ENCODE peak calls at places on chromosome 10, in eight cellular contexts. Y, S, H, A, F, B, C and P are unnamed samples.

GRCh38 chr10:47021850-47022249 is 110.6 kb downstream of the PTPN20 start:
- DNase-seq in F (no peak), A (no peak), S (no peak), C (no peak), Y (no peak), B (no peak), H (no peak), P (no peak)

GRCh38 chr10:51462076-51462779 is 237.2 kb downstream of the CSTF2T start:
- DNase-seq in C (peak), B (no peak), Y (no peak), S (no peak), F (no peak), A (no peak), H (peak), P (peak)

GRCh38 chr10:117419921-117420320 is 44.7 kb upstream of the PDZD8 start:
- DNase-seq in F (no peak), Y (no peak), A (no peak), B (no peak), C (peak), H (peak), S (no peak), P (peak)

GRCh38 chr10:69614130-69614529 is 15.9 kb upstream of the FAM241B start:
- DNase-seq in H (no peak), C (no peak), F (no peak), S (no peak), Y (no peak), A (no peak), B (no peak), P (no peak)

GRCh38 chr10:128398103-128398502 is 271.9 kb upstream of the MKI67 start:
- DNase-seq in Y (no peak), F (no peak), S (no peak), H (no peak), A (no peak), B (no peak), C (no peak), P (no peak)

GRCh38 chr10:29465384-29465783 is 169.4 kb downstream of the SVIL start:
- DNase-seq in C (no peak), H (no peak), A (no peak), Y (no peak), B (no peak), F (no peak), S (no peak), P (no peak)

GRCh38 chr10:11533328-11533781 is 78.1 kb downstream of the USP6NL start:
- DNase-seq in H (no peak), B (no peak), A (no peak), C (peak), S (no peak), Y (no peak), F (peak), P (peak)

GRCh38 chr10:132992433-132993215 is 50.3 kb upstream of the CFAP46 start:
- DNase-seq in C (no peak), A (no peak), H (no peak), B (no peak), S (no peak), F (no peak), Y (no peak), P (no peak)

GRCh38 chr10:77716943-77717735 is 79.5 kb upstream of the KCNMA1 start:
- DNase-seq in S (no peak), Y (no peak), H (no peak), F (no peak), A (no peak), B (no peak), C (peak), P (no peak)

GRCh38 chr10:81957976-81958375 is 83.0 kb downstream of the NRG3 start:
- DNase-seq in Y (no peak), B (no peak), C (no peak), F (no peak), H (no peak), A (no peak), S (no peak), P (no peak)

GRCh38 chr10:99374972-99375371 is 45.8 kb downstream of the CNNM1 start:
- DNase-seq in Y (no peak), H (no peak), F (no peak), S (no peak), B (no peak), C (no peak), A (no peak), P (no peak)

GRCh38 chr10:86218160-86218559 is 148.4 kb downstream of the GRID1 start:
- DNase-seq in F (no peak), H (no peak), A (no peak), C (no peak), S (no peak), B (no peak), Y (no peak), P (no peak)

GRCh38 chr10:26468691-26469090 is 30.6 kb downstream of the APBB1IP start:
- DNase-seq in B (no peak), S (no peak), H (no peak), F (no peak), C (no peak), Y (no peak), A (no peak), P (no peak)

GRCh38 chr10:19097151-19097550 is 48.5 kb downstream of the MALRD1 start:
- DNase-seq in F (no peak), Y (no peak), H (no peak), B (no peak), S (no peak), A (no peak), C (no peak), P (no peak)

DNA sequence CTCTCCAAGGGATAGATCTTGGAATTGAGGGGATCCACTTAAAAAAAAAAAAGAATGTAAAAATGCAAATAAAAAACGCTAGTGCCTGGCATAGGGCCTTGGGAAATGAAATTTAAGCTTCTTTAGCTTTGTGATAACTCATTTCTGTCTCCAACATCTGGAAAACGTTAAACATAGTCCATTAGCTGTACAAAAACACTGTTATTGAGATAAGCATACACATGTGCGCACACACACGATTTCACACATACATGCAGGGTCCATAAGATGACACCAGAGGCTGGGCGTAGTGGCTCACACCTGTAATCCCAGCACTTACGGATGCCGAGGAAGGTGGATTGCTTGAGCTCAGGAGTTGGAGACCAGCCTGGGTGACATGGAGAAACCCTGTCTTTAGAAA is 13.7 kb upstream of the CUL2 start:
- DNase-seq in S (no peak), C (peak), F (no peak), A (no peak), Y (no peak), B (no peak), H (no peak), P (no peak)
- H3K4me3 ChIP-seq in S (no peak), C (no peak), F (no peak), A (no peak), Y (no peak), B (no peak), H (no peak), P (no peak)

GRCh38 chr10:48762104-48763042 is 77.7 kb downstream of the WDFY4 start:
- DNase-seq in F (no peak), B (no peak), H (no peak), C (peak), S (no peak), Y (no peak), A (no peak), P (no peak)

GRCh38 chr10:48764486-48764885 is 79.8 kb downstream of the WDFY4 start:
- DNase-seq in A (no peak), C (no peak), S (no peak), H (no peak), B (no peak), F (no peak), Y (no peak), P (no peak)

GRCh38 chr10:48763403-48763802 is 78.7 kb downstream of the WDFY4 start:
- DNase-seq in Y (no peak), C (no peak), F (no peak), S (no peak), H (no peak), A (no peak), B (no peak), P (no peak)

GRCh38 chr10:48765527-48765926 is 80.9 kb downstream of the WDFY4 start:
- DNase-seq in S (no peak), H (no peak), C (no peak), A (no peak), F (no peak), Y (no peak), B (no peak), P (no peak)

GRCh38 chr10:48765039-48765438 is 80.4 kb downstream of the WDFY4 start:
- DNase-seq in B (no peak), S (no peak), H (no peak), Y (no peak), F (no peak), C (no peak), A (no peak), P (no peak)
- TF ChIP-seq CTCF in B (no peak), S (no peak), H (no peak), Y (no peak), F (no peak), C (no peak), A (no peak), P (no peak)

DNA sequence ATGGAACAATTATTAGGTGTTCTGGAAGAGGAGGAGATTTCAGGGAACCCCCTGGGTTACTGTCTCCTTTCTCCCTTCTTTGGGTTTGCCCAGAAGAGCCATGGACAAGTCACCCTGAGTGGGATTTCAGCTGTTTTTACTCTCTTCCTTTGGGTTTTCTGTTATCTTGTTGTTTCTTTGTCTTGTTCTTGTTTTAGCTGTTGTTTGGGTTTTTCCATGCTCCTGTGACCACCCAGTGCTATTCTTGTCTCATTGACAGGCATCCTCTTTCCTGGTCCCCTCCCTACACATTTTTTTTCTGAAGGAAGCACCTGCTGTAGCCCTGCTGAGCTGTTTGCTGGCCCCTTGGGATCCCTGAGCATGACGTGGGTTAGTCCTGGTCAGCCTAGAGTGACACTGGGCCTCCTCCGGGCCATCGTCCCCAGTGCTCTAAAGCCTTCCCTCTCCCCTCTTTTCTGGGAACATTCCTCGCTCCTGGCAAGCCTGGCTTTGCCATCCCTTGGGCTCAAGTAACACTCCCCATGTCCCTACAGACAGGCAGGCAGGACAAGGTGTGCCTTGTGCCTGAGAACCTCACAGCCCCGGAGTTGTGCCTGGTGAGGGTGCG is 3.5 kb downstream of the SH2D4B start:
- DNase-seq in A (no peak), F (no peak), C (no peak), H (no peak), B (no peak), Y (no peak), S (peak), P (no peak)
- H3K4me3 ChIP-seq in A (peak), F (no peak), C (no peak), H (peak), B (no peak), Y (no peak), S (no peak), P (no peak)

GRCh38 chr10:15112657-15113056 is 15.5 kb downstream of the RPP38 start:
- DNase-seq in B (no peak), C (no peak), H (no peak), A (no peak), Y (no peak), S (no peak), F (no peak), P (no peak)
- TF ChIP-seq CTCF in B (no peak), C (no peak), H (no peak), A (no peak), Y (no peak), S (no peak), F (no peak), P (no peak)

DNA sequence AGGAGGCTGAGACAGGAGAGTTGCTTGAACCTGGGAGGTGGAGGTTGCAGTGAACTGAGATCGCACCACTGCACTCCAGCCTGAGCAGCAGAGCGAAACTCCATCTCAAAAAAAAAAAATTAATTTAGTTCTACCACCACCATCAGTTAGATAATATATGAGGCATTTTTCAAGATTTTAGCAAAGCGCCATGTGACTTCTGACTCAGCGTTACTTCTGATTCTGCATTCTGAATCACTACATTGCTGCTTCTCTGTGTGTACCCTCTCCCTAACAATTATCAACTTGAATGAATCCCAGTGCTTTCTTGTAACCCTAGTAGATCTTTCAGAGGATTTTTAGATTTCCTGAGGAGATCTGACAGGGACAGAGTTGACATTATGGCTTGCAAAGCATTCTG is 176.8 kb upstream of the SORCS1 start:
- DNase-seq in C (no peak), H (no peak), Y (no peak), B (no peak), A (no peak), F (no peak), S (no peak), P (no peak)
- H3K4me3 ChIP-seq in C (no peak), H (no peak), Y (no peak), B (no peak), A (no peak), F (no peak), S (no peak), P (no peak)

DNA sequence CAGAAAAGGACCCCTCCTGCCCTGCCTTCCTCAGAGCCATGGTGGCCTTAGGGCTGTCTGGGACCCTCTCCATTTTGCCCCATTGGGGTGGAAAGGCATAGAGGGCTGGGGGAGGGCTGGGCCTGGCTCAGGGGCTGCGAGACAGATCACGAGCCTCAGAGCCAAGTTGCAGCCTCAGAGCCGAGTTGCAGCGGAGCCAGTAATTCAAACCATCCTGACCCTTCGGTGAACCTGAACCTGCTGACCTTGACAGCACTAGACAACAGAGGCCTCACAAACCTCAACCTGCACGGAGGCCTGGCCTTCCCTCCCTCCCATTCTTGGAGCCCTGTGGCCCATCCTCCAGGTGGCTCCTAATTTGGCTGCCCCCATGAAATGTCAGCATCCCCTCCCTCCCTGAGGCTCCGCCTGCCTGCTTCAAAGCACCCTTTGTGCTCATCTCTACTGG is 45.4 kb downstream of the PAX2 start:
- DNase-seq in C (no peak), A (no peak), S (no peak), Y (no peak), B (no peak), F (no peak), H (no peak), P (no peak)
- TF ChIP-seq CTCF in C (no peak), A (no peak), S (no peak), Y (no peak), B (no peak), F (no peak), H (no peak), P (no peak)

DNA sequence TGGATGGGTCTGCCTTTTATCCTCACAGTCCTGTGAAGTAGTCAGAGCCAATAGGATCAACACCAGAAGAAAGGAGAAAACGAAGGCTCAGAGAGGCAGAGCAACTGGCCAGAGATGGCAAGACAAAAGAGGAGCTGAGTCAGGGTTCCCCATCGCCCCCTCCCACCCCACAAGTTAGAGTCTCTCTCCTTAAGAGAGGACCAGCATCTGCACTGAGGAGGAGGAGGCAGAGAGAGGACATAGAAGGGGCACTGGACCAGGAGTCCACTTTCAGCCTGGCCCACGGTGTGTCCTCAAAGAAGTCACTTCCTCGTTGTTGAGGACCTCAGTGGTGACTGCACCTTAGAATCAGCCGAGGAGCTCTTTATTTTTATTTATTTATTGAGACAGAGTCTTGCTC is 11.6 kb downstream of the SPOCK2 start:
- DNase-seq in B (no peak), A (no peak), C (no peak), S (no peak), F (no peak), Y (no peak), H (no peak), P (no peak)
- H3K4me3 ChIP-seq in B (no peak), A (no peak), C (no peak), S (no peak), F (no peak), Y (no peak), H (no peak), P (no peak)

DNA sequence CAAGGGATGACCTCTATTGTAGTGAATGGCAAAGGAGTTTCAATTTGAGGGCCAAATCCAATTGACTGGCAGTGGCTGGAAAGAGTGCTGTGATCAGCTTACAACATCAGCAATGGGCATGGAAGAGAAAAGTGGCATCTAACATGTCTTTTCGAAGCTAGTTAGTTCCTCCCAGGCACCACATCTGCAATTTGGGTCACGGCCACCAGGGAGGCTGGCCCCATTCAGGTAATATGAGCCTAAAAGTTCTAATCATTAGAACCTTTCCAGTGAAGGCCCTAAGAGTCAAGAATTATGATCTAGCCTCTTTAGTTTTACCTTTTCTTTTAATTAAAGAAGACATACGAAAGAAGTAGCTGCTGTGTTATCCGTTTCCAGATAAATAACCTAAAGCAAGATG is 17.3 kb downstream of the CRTAC1 start:
- DNase-seq in S (no peak), C (no peak), F (no peak), H (no peak), A (no peak), Y (no peak), B (no peak), P (no peak)
- TF ChIP-seq CTCF in S (no peak), C (no peak), F (peak), H (no peak), A (no peak), Y (no peak), B (no peak), P (no peak)

DNA sequence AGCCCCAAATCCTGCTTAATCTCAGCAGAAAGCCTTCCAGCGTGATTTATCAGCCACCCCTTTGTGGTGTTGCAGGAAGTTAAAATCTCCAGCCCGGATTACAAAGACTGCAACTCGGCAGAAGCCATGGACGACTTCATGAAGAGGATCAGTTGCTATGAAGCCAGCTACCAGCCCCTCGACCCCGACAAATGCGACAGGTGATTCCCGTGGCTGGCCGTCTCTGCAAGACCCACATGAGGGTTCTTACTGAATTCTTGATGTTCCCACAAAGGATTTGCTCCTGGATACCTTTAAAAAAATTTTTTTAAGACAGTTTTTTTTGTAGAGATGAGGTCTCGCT is 16.7 kb downstream of the PFKFB3 start:
- DNase-seq in F (peak), A (no peak), S (no peak), B (no peak), H (no peak), Y (no peak), C (no peak), P (no peak)
- H3K4me3 ChIP-seq in F (no peak), A (no peak), S (no peak), B (no peak), H (no peak), Y (no peak), C (no peak), P (no peak)